ENCODE peak calls at places on chromosomes 1 and 21, in four cellular contexts. G, Z, C and N are unnamed samples.

GRCh38 chr1:54461731-54462596 is 55.8 kb upstream of the SSBP3 start:
- DNase-seq in G (no peak), Z (no peak), C (no peak), N (peak; percentile 37)

GRCh38 chr1:40638097-40639036 is 27.1 kb downstream of the RIMS3 start:
- DNase-seq in G (no peak), Z (no peak), C (no peak), N (no peak)

GRCh38 chr1:181139631-181140051 is 51.1 kb downstream of the IER5 start:
- DNase-seq in G (no peak), Z (no peak), C (no peak), N (no peak)

GRCh38 chr1:200620273-200621131 is at the start of gene KIF14:
- DNase-seq in G (peak; percentile 94), Z (peak; percentile 94), C (peak; percentile 79), N (peak; percentile 87)

GRCh38 chr1:185696419-185697150 is 37.6 kb upstream of the HMCN1 start:
- DNase-seq in G (no peak), Z (no peak), C (no peak), N (no peak)

GRCh38 chr1:1752671-1753606 is 25.3 kb downstream of the NADK start:
- DNase-seq in G (no peak), Z (no peak), C (no peak), N (no peak)

GRCh38 chr1:12561121-12561520 is 56.9 kb downstream of the DHRS3 start:
- DNase-seq in G (no peak), Z (no peak), C (no peak), N (no peak)

GRCh38 chr1:87030740-87031400 is 116.4 kb downstream of the HS2ST1 start:
- DNase-seq in G (no peak), Z (no peak), C (no peak), N (no peak)

GRCh38 chr1:185646202-185646683 is 87.9 kb upstream of the HMCN1 start:
- DNase-seq in G (no peak), Z (no peak), C (no peak), N (no peak)

GRCh38 chr1:107976431-107977215 is 11.6 kb upstream of the VAV3 start:
- DNase-seq in G (no peak), Z (no peak), C (no peak), N (no peak)

GRCh38 chr21:37006521-37007291 is at the start of gene RIPPLY3:
- DNase-seq in G (peak; percentile 19), Z (peak; percentile 25), C (no peak), N (no peak)

GRCh38 chr1:60281360-60281932 is 207.9 kb upstream of the C1orf87 start:
- DNase-seq in G (peak; percentile 21), Z (no peak), C (no peak), N (no peak)

GRCh38 chr1:204320413-204320812 is 39.3 kb downstream of the PLEKHA6 start:
- DNase-seq in G (peak; percentile 5), Z (no peak), C (no peak), N (no peak)

GRCh38 chr1:29240400-29240837 is 4.1 kb downstream of the PTPRU start:
- DNase-seq in G (no peak), Z (no peak), C (no peak), N (no peak)

GRCh38 chr1:28248273-28249012 is 10.9 kb upstream of the SESN2 start:
- DNase-seq in G (peak; percentile 85), Z (peak; percentile 79), C (peak; percentile 75), N (peak; percentile 59)

GRCh38 chr21:42453301-42454220 is 42.5 kb downstream of the RSPH1 start:
- DNase-seq in G (no peak), Z (no peak), C (no peak), N (no peak)

GRCh38 chr1:91806777-91807700 is 78.9 kb downstream of the TGFBR3 start:
- DNase-seq in G (no peak), Z (no peak), C (no peak), N (no peak)

GRCh38 chr1:65066766-65067490 is 81.1 kb upstream of the AK4 start:
- DNase-seq in G (peak; percentile 75), Z (peak; percentile 81), C (peak; percentile 65), N (peak; percentile 58)

GRCh38 chr1:55827350-55827749 is 612.2 kb upstream of the USP24 start:
- DNase-seq in G (no peak), Z (no peak), C (no peak), N (no peak)

GRCh38 chr21:44002511-44002910 is 9.6 kb upstream of the TRAPPC10 start:
- DNase-seq in G (no peak), Z (no peak), C (no peak), N (no peak)

GRCh38 chr1:234139966-234140365 is 233.3 kb upstream of the COA6 start:
- DNase-seq in G (no peak), Z (no peak), C (no peak), N (no peak)

GRCh38 chr1:66495490-66495889 is 38.5 kb upstream of the SGIP1 start:
- DNase-seq in G (no peak), Z (no peak), C (no peak), N (no peak)

GRCh38 chr1:212021563-212021962 is 13.8 kb downstream of the INTS7 start:
- DNase-seq in G (no peak), Z (no peak), C (no peak), N (no peak)

GRCh38 chr1:178506669-178507068 is 6.2 kb upstream of the TEX35 start:
- DNase-seq in G (no peak), Z (no peak), C (no peak), N (no peak)

GRCh38 chr1:42334240-42335049 is 590 bp downstream of the FOXJ3 start:
- DNase-seq in G (peak; percentile 44), Z (no peak), C (no peak), N (no peak)

GRCh38 chr1:99645699-99646531 is at the start of gene PALMD:
- DNase-seq in G (no peak), Z (no peak), C (no peak), N (no peak)

GRCh38 chr21:21714396-21714795 is 716.2 kb downstream of the NCAM2 start:
- DNase-seq in G (no peak), Z (no peak), C (no peak), N (no peak)

GRCh38 chr1:153921803-153922075 is 1.0 kb downstream of the GATAD2B start:
- DNase-seq in G (peak; percentile 26), Z (no peak), C (no peak), N (no peak)

GRCh38 chr1:192550922-192551534 is 24.5 kb upstream of the RGS1 start:
- DNase-seq in G (no peak), Z (no peak), C (no peak), N (no peak)

GRCh38 chr1:154193821-154194220 is 1.9 kb upstream of the TPM3 start:
- DNase-seq in G (no peak), Z (no peak), C (no peak), N (no peak)

GRCh38 chr1:79845951-79846350 is 839.4 kb upstream of the ADGRL4 start:
- DNase-seq in G (no peak), Z (no peak), C (no peak), N (no peak)

GRCh38 chr21:36388835-36389234 is 3.6 kb downstream of the CHAF1B start:
- DNase-seq in G (no peak), Z (no peak), C (no peak), N (peak; percentile 38)

GRCh38 chr1:21192284-21192683 is 15.6 kb upstream of the EIF4G3 start:
- DNase-seq in G (no peak), Z (no peak), C (no peak), N (no peak)

GRCh38 chr1:206757524-206758266 is 12.9 kb upstream of the IL19 start:
- DNase-seq in G (no peak), Z (peak; percentile 61), C (no peak), N (no peak)

GRCh38 chr1:186511761-186512637 is 51.1 kb upstream of the PDC start:
- DNase-seq in G (no peak), Z (no peak), C (no peak), N (no peak)